ENCODE peak calls at places on chromosomes 6 and 20, in five cellular contexts. W is activated naive CD4-positive, alpha-beta T cell; Z is AG08396; T is Calu3; Q is astrocyte of the spinal cord. J is an unnamed sample.

GRCh38 chr6:118485601-118486550 is 62.2 kb upstream of the PLN start:
- DNase-seq in Z (no peak), W (no peak), Q (no peak), T (no peak), J (no peak)

GRCh38 chr20:33285861-33286495 is 3.0 kb downstream of the BPIFB1 start:
- DNase-seq in Q (no peak), W (no peak), T (no peak), Z (no peak), J (no peak)

GRCh38 chr20:38872036-38872435 is 54.2 kb upstream of the FAM83D start:
- DNase-seq in Q (no peak), T (peak; percentile 55), W (no peak), Z (no peak), J (no peak)

GRCh38 chr20:41044409-41045062 is 15.9 kb downstream of the TOP1 start:
- DNase-seq in T (no peak), Q (no peak), Z (no peak), W (no peak), J (no peak)

GRCh38 chr6:147974376-147974775 is 368.3 kb upstream of the SASH1 start:
- DNase-seq in W (no peak), Z (no peak), Q (peak; percentile 33), T (no peak), J (no peak)

GRCh38 chr6:11271228-11271627 is 38.8 kb upstream of the NEDD9 start:
- DNase-seq in Q (no peak), Z (peak; percentile 27), T (no peak), W (no peak), J (no peak)

GRCh38 chr6:164178933-164179332 is 764.4 kb downstream of the QKI start:
- DNase-seq in Q (no peak), Z (no peak), T (no peak), W (no peak), J (no peak)

GRCh38 chr6:115271001-115271400 is 789.7 kb downstream of the FRK start:
- DNase-seq in Z (no peak), W (no peak), T (no peak), Q (no peak), J (no peak)

GRCh38 chr6:101013612-101014195 is 132.6 kb upstream of the ASCC3 start:
- DNase-seq in T (no peak), Q (no peak), Z (no peak), W (no peak), J (no peak)

GRCh38 chr6:82841309-82841708 is 224.3 kb downstream of the UBE3D start:
- DNase-seq in Z (no peak), Q (no peak), T (no peak), W (no peak), J (no peak)

GRCh38 chr20:39004508-39004907 is 42.4 kb downstream of the DHX35 start:
- DNase-seq in T (peak; percentile 87), W (peak; percentile 1), Z (no peak), Q (no peak), J (no peak)